ENCODE peak calls at places on chromosome 1, in ten cellular contexts. K is IMR-90, Y is cardiac muscle cell, L is endothelial cell, C is heart left ventricle, Z is HFFc6, E is cardiac fibroblast, Q is endothelial cell of umbilical vein, S is AG04450, P is hepatocyte. X is an unnamed sample.

GRCh38 chr1:187236145-187236544 is 407.4 kb downstream of the PLA2G4A start:
- DNase-seq in E (no peak), L (no peak), P (no peak), Q (no peak), C (no peak), Y (no peak), K (no peak), S (no peak), Z (no peak), X (no peak)

GRCh38 chr1:156859523-156860112 is 701 bp upstream of the INSRR start:
- DNase-seq in S (no peak), Y (no peak), P (no peak), L (no peak), C (peak), E (peak), Q (peak), Z (no peak), K (no peak), X (no peak)

GRCh38 chr1:81573458-81573857 is 227.3 kb upstream of the ADGRL2 start:
- DNase-seq in C (no peak), Z (no peak), P (no peak), K (no peak), Q (no peak), S (no peak), E (no peak), L (no peak), Y (peak), X (no peak)

GRCh38 chr1:34982820-34983376 is 2.2 kb downstream of the TMEM35B start:
- DNase-seq in Z (no peak), L (no peak), C (no peak), S (no peak), E (peak), Y (no peak), Q (no peak), K (no peak), P (no peak), X (no peak)

GRCh38 chr1:1328254-1328653 is 2.8 kb upstream of the TAS1R3 start:
- DNase-seq in C (no peak), S (no peak), Z (no peak), Q (no peak), L (no peak), E (no peak), K (no peak), Y (no peak), P (no peak), X (no peak)

GRCh38 chr1:198359024-198359653 is 181.3 kb downstream of the ATP6V1G3 start:
- DNase-seq in S (no peak), Y (no peak), C (no peak), P (peak), E (peak), Z (no peak), Q (peak), K (peak), L (no peak), X (no peak)

GRCh38 chr1:50424045-50424939 is 1.0 kb upstream of the DMRTA2 start:
- DNase-seq in Y (no peak), S (no peak), Z (no peak), P (no peak), L (no peak), C (no peak), Q (peak), K (no peak), E (no peak), X (no peak)

GRCh38 chr1:200034821-200035396 is 7.4 kb downstream of the NR5A2 start:
- DNase-seq in S (no peak), P (peak), Q (peak), L (no peak), C (no peak), Y (no peak), K (peak), E (no peak), Z (no peak), X (no peak)

GRCh38 chr1:237470712-237471310 is 419.9 kb downstream of the ZP4 start:
- DNase-seq in C (peak), S (no peak), E (no peak), Q (no peak), L (no peak), Z (no peak), P (no peak), K (no peak), Y (peak), X (no peak)

GRCh38 chr1:1889090-1889750 is 1.7 kb downstream of the GNB1 start:
- DNase-seq in L (no peak), Z (no peak), C (no peak), K (peak), P (no peak), Q (peak), S (no peak), E (peak), Y (no peak), X (no peak)

GRCh38 chr1:50419192-50419906 is 3.9 kb downstream of the DMRTA2 start:
- DNase-seq in E (no peak), P (no peak), Z (no peak), Y (no peak), Q (no peak), K (no peak), L (peak), C (no peak), S (no peak), X (peak)

GRCh38 chr1:163202833-163203451 is at the start of gene RGS5:
- DNase-seq in K (peak), Y (peak), C (peak), L (peak), Q (peak), S (no peak), P (no peak), E (peak), Z (no peak), X (no peak)

GRCh38 chr1:3434406-3435110 is 19.9 kb upstream of the ARHGEF16 start:
- DNase-seq in K (no peak), Y (no peak), Z (no peak), P (no peak), S (no peak), C (no peak), Q (no peak), L (no peak), E (no peak), X (no peak)

GRCh38 chr1:53550201-53550741 is 91.1 kb downstream of the DMRTB1 start:
- DNase-seq in L (no peak), K (peak), Q (no peak), E (peak), Y (no peak), S (no peak), Z (no peak), P (no peak), C (no peak), X (no peak)

GRCh38 chr1:53346814-53347176 is 18.9 kb upstream of the LRP8 start:
- DNase-seq in L (no peak), C (no peak), E (no peak), S (no peak), Q (no peak), Z (no peak), Y (no peak), P (no peak), K (no peak), X (peak)

GRCh38 chr1:48001696-48002095 is 4.5 kb upstream of the TRABD2B start:
- DNase-seq in Z (no peak), P (no peak), Q (no peak), S (no peak), K (no peak), E (no peak), L (no peak), C (no peak), Y (no peak), X (no peak)

GRCh38 chr1:203271018-203271743 is 34.1 kb upstream of the BTG2 start:
- DNase-seq in C (peak), S (no peak), Q (peak), Y (peak), K (peak), P (peak), E (peak), Z (peak), L (no peak), X (no peak)

GRCh38 chr1:38028105-38028591 is 15.6 kb downstream of the UTP11 start:
- DNase-seq in L (no peak), Y (no peak), Q (no peak), E (no peak), Z (peak), C (no peak), P (no peak), S (no peak), K (no peak), X (no peak)

GRCh38 chr1:3319874-3320245 is 134.6 kb upstream of the ARHGEF16 start:
- DNase-seq in K (peak), L (peak), P (peak), E (peak), S (no peak), Q (peak), C (no peak), Y (peak), Z (peak), X (peak)

GRCh38 chr1:203839081-203839480 is 22.3 kb upstream of the SNRPE start:
- DNase-seq in E (peak), S (peak), K (peak), Y (no peak), Q (peak), C (no peak), P (no peak), Z (peak), L (no peak), X (no peak)

GRCh38 chr1:18137759-18138345 is 30.3 kb downstream of the IGSF21 start:
- DNase-seq in Y (no peak), P (no peak), Q (no peak), S (no peak), K (no peak), Z (no peak), C (no peak), L (no peak), E (no peak), X (no peak)

GRCh38 chr1:24161270-24161669 is 18.3 kb upstream of the IL22RA1 start:
- DNase-seq in Y (no peak), L (no peak), E (no peak), C (no peak), K (no peak), Q (no peak), S (no peak), Z (no peak), P (no peak), X (no peak)

GRCh38 chr1:242467556-242468145 is 56.8 kb downstream of the PLD5 start:
- DNase-seq in S (no peak), C (peak), L (peak), E (peak), Q (peak), Y (peak), P (peak), K (peak), Z (peak), X (peak)

GRCh38 chr1:205680073-205680851 is at the start of gene SLC45A3:
- DNase-seq in P (peak), C (no peak), Y (peak), S (no peak), Q (no peak), L (peak), Z (no peak), K (no peak), E (peak), X (peak)

GRCh38 chr1:175434268-175434860 is 241.8 kb upstream of the KIAA0040 start:
- DNase-seq in L (no peak), P (no peak), Q (no peak), C (no peak), E (no peak), Y (no peak), S (no peak), Z (no peak), K (no peak), X (no peak)

GRCh38 chr1:54253480-54253879 is 53.5 kb downstream of the MRPL37 start:
- DNase-seq in K (peak), Y (no peak), Q (peak), S (peak), Z (peak), L (no peak), C (no peak), E (peak), P (peak), X (no peak)

GRCh38 chr1:87295720-87296119 is 33.0 kb upstream of the LMO4 start:
- DNase-seq in Z (no peak), S (no peak), Q (no peak), P (no peak), C (no peak), K (no peak), E (no peak), Y (no peak), L (no peak), X (no peak)

GRCh38 chr1:151377150-151377884 is 4.8 kb upstream of the SELENBP1 start:
- DNase-seq in L (no peak), P (no peak), Z (no peak), K (no peak), E (no peak), C (no peak), Q (no peak), Y (no peak), S (no peak), X (no peak)

DNA sequence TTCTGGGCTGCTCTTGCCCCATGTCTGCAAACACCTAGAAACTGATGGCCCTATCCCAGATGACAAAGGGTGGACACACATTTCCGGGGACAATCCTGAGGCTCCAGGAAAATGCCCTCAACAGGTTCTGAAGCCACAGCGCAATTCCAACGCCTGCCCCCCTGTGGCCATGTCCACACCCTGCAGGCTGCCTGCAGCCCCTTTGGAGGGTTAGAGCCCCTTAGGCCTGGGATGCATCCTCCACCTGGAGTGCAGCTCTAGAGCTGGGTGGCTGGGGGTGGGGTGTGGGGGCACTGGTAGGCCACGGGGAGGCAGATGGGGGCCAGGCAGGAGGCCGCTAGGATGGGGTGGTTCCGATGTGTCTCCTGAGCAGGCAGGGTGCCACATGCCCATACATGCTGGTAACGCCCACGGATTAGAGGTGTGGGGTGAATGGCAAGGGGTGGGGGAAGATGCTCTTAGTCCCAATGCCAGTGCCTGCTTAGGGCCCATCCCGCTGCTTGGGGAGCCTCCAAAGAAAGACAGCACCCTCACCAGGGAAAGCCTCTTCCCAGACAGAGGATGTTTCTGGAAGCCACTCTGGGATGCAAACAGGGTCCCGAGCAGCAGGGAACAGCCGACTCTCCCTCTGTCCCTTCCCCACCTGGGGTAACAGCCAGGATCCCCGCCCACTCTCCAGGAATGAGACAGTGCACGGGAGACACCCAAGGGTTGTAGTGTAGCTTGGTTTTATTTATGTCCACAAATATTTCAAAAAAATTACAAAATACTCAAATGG is 34.0 kb downstream of the SLC45A1 start:
- DNase-seq in K (no peak), Y (peak), Q (no peak), C (no peak), L (peak), P (peak), S (no peak), E (no peak), Z (no peak), X (peak)
- TF ChIP-seq CTCF in K (peak), Y (peak), Q (peak), C (peak), L (peak), P (peak), S (peak), E (peak), Z (peak), X (peak)

GRCh38 chr1:206907304-206907991 is 10.2 kb downstream of the IL24 start:
- DNase-seq in P (peak), E (no peak), S (no peak), Z (no peak), Q (no peak), Y (peak), C (no peak), L (peak), K (no peak), X (no peak)

GRCh38 chr1:206911064-206911663 is 10.6 kb downstream of the FCMR start:
- DNase-seq in P (peak), L (peak), K (peak), S (no peak), E (peak), Q (peak), Y (peak), Z (peak), C (no peak), X (no peak)

GRCh38 chr1:206909167-206909882 is 12.1 kb downstream of the IL24 start:
- DNase-seq in C (peak), E (no peak), P (peak), Y (peak), K (no peak), S (no peak), Z (no peak), Q (no peak), L (peak), X (peak)

GRCh38 chr1:206908038-206908437 is 10.8 kb downstream of the IL24 start:
- DNase-seq in Y (no peak), L (no peak), E (no peak), Q (no peak), P (no peak), K (no peak), Z (no peak), S (no peak), C (no peak), X (no peak)

DNA sequence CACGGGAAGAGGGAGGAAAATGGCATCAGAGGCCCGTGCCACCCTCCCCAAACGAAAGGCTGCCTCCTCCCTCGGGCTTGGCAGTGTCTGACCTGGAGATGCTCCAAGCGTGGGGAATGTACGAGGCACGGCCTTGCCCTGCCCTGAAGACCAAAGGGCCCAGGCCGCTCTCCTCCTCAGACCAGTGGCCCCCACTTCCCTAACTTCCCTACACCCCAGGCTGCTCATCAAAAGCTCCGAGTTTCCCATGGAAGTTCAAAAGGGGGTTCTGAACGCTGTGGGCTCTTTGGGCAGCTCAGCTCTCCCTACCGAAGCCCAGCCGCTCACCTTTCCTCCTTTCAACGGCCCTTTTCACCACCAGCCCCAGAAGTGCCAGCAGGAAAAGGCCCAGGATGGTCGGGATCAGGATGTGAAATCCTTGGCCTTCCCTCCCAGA is 11.8 kb downstream of the FCMR start:
- DNase-seq in S (no peak), K (no peak), P (no peak), C (no peak), E (no peak), Q (no peak), L (peak), Y (no peak), Z (no peak), X (no peak)
- TF ChIP-seq CTCF in S (no peak), K (no peak), P (no peak), C (no peak), E (no peak), Q (no peak), L (no peak), Y (no peak), Z (no peak), X (no peak)

DNA sequence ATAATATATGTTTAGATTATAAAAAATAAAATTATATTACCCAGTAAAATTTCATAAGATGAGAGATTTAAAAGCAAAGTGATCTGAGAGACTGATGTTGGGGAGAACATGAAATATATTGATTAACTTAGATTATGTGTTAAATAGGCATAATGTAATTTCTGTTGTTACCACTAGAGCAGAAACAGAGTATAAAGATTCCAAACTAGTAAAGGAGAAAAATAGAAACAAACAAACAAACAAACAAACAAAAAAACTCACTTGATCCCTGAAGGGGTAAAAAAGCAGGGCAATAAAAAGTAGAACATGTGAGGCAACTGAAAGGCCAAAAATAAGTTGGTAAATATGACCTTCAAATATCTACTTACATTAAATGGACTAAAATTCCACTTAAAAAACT is 640.4 kb upstream of the RGS18 start:
- DNase-seq in C (no peak), Q (no peak), L (no peak), E (no peak), P (no peak), K (no peak), S (no peak), Y (no peak), Z (no peak), X (no peak)
- TF ChIP-seq CTCF in C (no peak), Q (no peak), L (peak), E (no peak), P (no peak), K (no peak), S (no peak), Y (no peak), Z (no peak), X (peak)

GRCh38 chr1:14090531-14090930 is 390.5 kb downstream of the PRDM2 start:
- DNase-seq in Z (no peak), Y (no peak), E (no peak), L (no peak), Q (no peak), K (no peak), P (no peak), C (no peak), S (no peak), X (no peak)

GRCh38 chr1:14100444-14100843 is 400.5 kb downstream of the PRDM2 start:
- DNase-seq in E (no peak), Z (no peak), P (no peak), Q (no peak), S (no peak), C (no peak), L (no peak), K (no peak), Y (no peak), X (no peak)

GRCh38 chr1:14100916-14101315 is 400.9 kb downstream of the PRDM2 start:
- DNase-seq in C (no peak), P (no peak), L (no peak), Y (no peak), Z (no peak), Q (no peak), E (no peak), K (no peak), S (no peak), X (no peak)

GRCh38 chr1:14090062-14090461 is 390.1 kb downstream of the PRDM2 start:
- DNase-seq in L (no peak), Y (no peak), Q (no peak), C (no peak), K (no peak), P (no peak), S (no peak), Z (no peak), E (peak), X (no peak)

DNA sequence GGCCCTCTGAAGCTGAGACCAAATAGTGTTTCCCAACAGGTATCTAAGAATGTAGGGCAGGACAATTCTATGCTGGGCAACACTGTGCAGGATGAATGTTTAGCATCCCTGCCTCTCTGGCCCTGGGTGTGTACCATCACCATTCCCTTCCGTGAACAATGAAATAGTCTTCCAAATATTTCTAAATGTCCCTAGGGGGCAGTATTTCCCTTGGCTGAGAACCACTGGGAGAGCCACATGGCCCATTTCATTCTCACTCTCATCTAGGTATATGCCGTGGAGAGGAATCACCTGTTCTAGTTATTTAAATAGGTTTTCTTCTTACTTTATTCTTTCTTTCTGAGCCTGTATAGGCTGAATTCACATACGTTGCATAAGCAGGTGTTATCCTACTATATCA is 395.0 kb downstream of the PRDM2 start:
- DNase-seq in P (peak), Q (no peak), S (no peak), K (no peak), C (no peak), L (no peak), E (no peak), Y (peak), Z (no peak), X (no peak)
- TF ChIP-seq CTCF in P (peak), Q (no peak), S (no peak), K (no peak), C (no peak), L (peak), E (peak), Y (peak), Z (peak), X (peak)

GRCh38 chr1:109704173-109704572 is 7.9 kb upstream of the GSTM5 start:
- DNase-seq in P (no peak), Q (peak), S (no peak), K (peak), Z (no peak), C (no peak), Y (no peak), L (no peak), E (no peak), X (no peak)
- TF ChIP-seq CTCF in P (no peak), Q (no peak), S (no peak), K (no peak), Z (no peak), C (no peak), Y (no peak), L (no peak), E (no peak), X (no peak)